ENCODE peak calls at places on chromosomes 11 and 22, in seven cellular contexts. One of them, this sample, is unnamed.

GRCh38 chr22:17601031-17601430 is 27.5 kb downstream of the ATP6V1E1 start:
- DNase-seq in fibroblast of mammary gland: no peak
- DNase-seq in A673: no peak
- DNase-seq in kidney epithelial cell: no peak
- DNase-seq in colonic mucosa: no peak
- DNase-seq in GM13977: no peak
- DNase-seq in heart left ventricle: no peak
- DNase-seq in this sample: no peak

GRCh38 chr11:12386745-12387144 is 9.4 kb downstream of the PARVA start:
- DNase-seq in heart left ventricle: no peak
- DNase-seq in colonic mucosa: no peak
- DNase-seq in GM13977: no peak
- DNase-seq in A673: no peak
- DNase-seq in fibroblast of mammary gland: no peak
- DNase-seq in kidney epithelial cell: no peak
- DNase-seq in this sample: no peak

GRCh38 chr11:104897891-104898684 is at the start of gene CASP12:
- DNase-seq in GM13977: peak
- DNase-seq in kidney epithelial cell: no peak
- DNase-seq in A673: no peak
- DNase-seq in fibroblast of mammary gland: no peak
- DNase-seq in colonic mucosa: no peak
- DNase-seq in heart left ventricle: no peak
- DNase-seq in this sample: no peak

GRCh38 chr11:132147464-132147863 is 777.0 kb downstream of the NTM start:
- DNase-seq in colonic mucosa: no peak
- DNase-seq in kidney epithelial cell: no peak
- DNase-seq in fibroblast of mammary gland: no peak
- DNase-seq in heart left ventricle: no peak
- DNase-seq in A673: no peak
- DNase-seq in GM13977: no peak
- DNase-seq in this sample: no peak

GRCh38 chr11:133694701-133695100 is 150.6 kb downstream of the SPATA19 start:
- DNase-seq in fibroblast of mammary gland: no peak
- DNase-seq in GM13977: no peak
- DNase-seq in A673: no peak
- DNase-seq in kidney epithelial cell: no peak
- DNase-seq in heart left ventricle: no peak
- DNase-seq in colonic mucosa: no peak
- DNase-seq in this sample: no peak

GRCh38 chr22:24200616-24201212 is 19.4 kb downstream of the SUSD2 start:
- DNase-seq in A673: no peak
- DNase-seq in heart left ventricle: no peak
- DNase-seq in fibroblast of mammary gland: peak
- DNase-seq in GM13977: no peak
- DNase-seq in kidney epithelial cell: peak
- DNase-seq in colonic mucosa: no peak
- DNase-seq in this sample: peak

GRCh38 chr11:44628730-44629361 is 63.4 kb downstream of the CD82 start:
- DNase-seq in A673: no peak
- DNase-seq in colonic mucosa: no peak
- DNase-seq in heart left ventricle: peak
- DNase-seq in kidney epithelial cell: no peak
- DNase-seq in GM13977: peak
- DNase-seq in fibroblast of mammary gland: no peak
- DNase-seq in this sample: no peak

GRCh38 chr11:67439321-67440228 is 2.1 kb upstream of the PTPRCAP start:
- DNase-seq in A673: peak
- DNase-seq in kidney epithelial cell: no peak
- DNase-seq in colonic mucosa: peak
- DNase-seq in GM13977: no peak
- DNase-seq in heart left ventricle: no peak
- DNase-seq in fibroblast of mammary gland: no peak
- DNase-seq in this sample: peak

GRCh38 chr22:49848690-49849160 is 4.9 kb upstream of the ZBED4 start:
- DNase-seq in fibroblast of mammary gland: no peak
- DNase-seq in heart left ventricle: no peak
- DNase-seq in kidney epithelial cell: no peak
- DNase-seq in colonic mucosa: no peak
- DNase-seq in GM13977: no peak
- DNase-seq in A673: no peak
- DNase-seq in this sample: no peak

GRCh38 chr22:18095101-18095805 is 15.4 kb upstream of the TUBA8 start:
- DNase-seq in fibroblast of mammary gland: no peak
- DNase-seq in colonic mucosa: no peak
- DNase-seq in GM13977: no peak
- DNase-seq in A673: no peak
- DNase-seq in heart left ventricle: no peak
- DNase-seq in kidney epithelial cell: no peak
- DNase-seq in this sample: no peak

GRCh38 chr11:45150943-45151342 is 4.5 kb downstream of the PRDM11 start:
- DNase-seq in heart left ventricle: no peak
- DNase-seq in A673: no peak
- DNase-seq in kidney epithelial cell: no peak
- DNase-seq in fibroblast of mammary gland: no peak
- DNase-seq in GM13977: no peak
- DNase-seq in colonic mucosa: peak
- DNase-seq in this sample: no peak

GRCh38 chr22:39353346-39353745 is 3.6 kb downstream of the SYNGR1 start:
- DNase-seq in kidney epithelial cell: no peak
- DNase-seq in GM13977: no peak
- DNase-seq in fibroblast of mammary gland: peak
- DNase-seq in A673: no peak
- DNase-seq in heart left ventricle: no peak
- DNase-seq in colonic mucosa: no peak
- DNase-seq in this sample: no peak

GRCh38 chr11:43950323-43950855 is 8.0 kb downstream of the C11orf96 start:
- DNase-seq in GM13977: no peak
- DNase-seq in heart left ventricle: no peak
- DNase-seq in colonic mucosa: no peak
- DNase-seq in fibroblast of mammary gland: no peak
- DNase-seq in A673: no peak
- DNase-seq in kidney epithelial cell: no peak
- DNase-seq in this sample: no peak

GRCh38 chr11:16926868-16927267 is 87.3 kb downstream of the PLEKHA7 start:
- DNase-seq in colonic mucosa: no peak
- DNase-seq in heart left ventricle: no peak
- DNase-seq in A673: no peak
- DNase-seq in kidney epithelial cell: no peak
- DNase-seq in GM13977: no peak
- DNase-seq in fibroblast of mammary gland: no peak
- DNase-seq in this sample: no peak

GRCh38 chr11:2202071-2202899 is 30.7 kb upstream of the TH start:
- DNase-seq in A673: no peak
- DNase-seq in GM13977: no peak
- DNase-seq in kidney epithelial cell: no peak
- DNase-seq in fibroblast of mammary gland: no peak
- DNase-seq in colonic mucosa: peak
- DNase-seq in heart left ventricle: no peak
- DNase-seq in this sample: peak

GRCh38 chr11:111823131-111823530 is 48.2 kb downstream of the ALG9 start:
- DNase-seq in colonic mucosa: no peak
- DNase-seq in fibroblast of mammary gland: no peak
- DNase-seq in heart left ventricle: no peak
- DNase-seq in A673: no peak
- DNase-seq in kidney epithelial cell: no peak
- DNase-seq in GM13977: no peak
- DNase-seq in this sample: no peak

GRCh38 chr11:26830757-26831156 is 108.9 kb upstream of the SLC5A12 start:
- DNase-seq in A673: no peak
- DNase-seq in colonic mucosa: no peak
- DNase-seq in GM13977: no peak
- DNase-seq in heart left ventricle: no peak
- DNase-seq in kidney epithelial cell: no peak
- DNase-seq in fibroblast of mammary gland: no peak
- DNase-seq in this sample: peak

GRCh38 chr11:26823963-26824362 is 102.1 kb upstream of the SLC5A12 start:
- DNase-seq in colonic mucosa: no peak
- DNase-seq in fibroblast of mammary gland: no peak
- DNase-seq in heart left ventricle: no peak
- DNase-seq in A673: no peak
- DNase-seq in kidney epithelial cell: no peak
- DNase-seq in GM13977: no peak
- DNase-seq in this sample: no peak

GRCh38 chr11:26827567-26828037 is 105.7 kb upstream of the SLC5A12 start:
- DNase-seq in kidney epithelial cell: peak
- DNase-seq in A673: no peak
- DNase-seq in colonic mucosa: no peak
- DNase-seq in GM13977: no peak
- DNase-seq in fibroblast of mammary gland: no peak
- DNase-seq in heart left ventricle: no peak
- DNase-seq in this sample: no peak

GRCh38 chr11:26830218-26830617 is 108.4 kb upstream of the SLC5A12 start:
- DNase-seq in A673: no peak
- DNase-seq in kidney epithelial cell: no peak
- DNase-seq in fibroblast of mammary gland: no peak
- DNase-seq in heart left ventricle: no peak
- DNase-seq in colonic mucosa: no peak
- DNase-seq in GM13977: no peak
- DNase-seq in this sample: no peak

DNA sequence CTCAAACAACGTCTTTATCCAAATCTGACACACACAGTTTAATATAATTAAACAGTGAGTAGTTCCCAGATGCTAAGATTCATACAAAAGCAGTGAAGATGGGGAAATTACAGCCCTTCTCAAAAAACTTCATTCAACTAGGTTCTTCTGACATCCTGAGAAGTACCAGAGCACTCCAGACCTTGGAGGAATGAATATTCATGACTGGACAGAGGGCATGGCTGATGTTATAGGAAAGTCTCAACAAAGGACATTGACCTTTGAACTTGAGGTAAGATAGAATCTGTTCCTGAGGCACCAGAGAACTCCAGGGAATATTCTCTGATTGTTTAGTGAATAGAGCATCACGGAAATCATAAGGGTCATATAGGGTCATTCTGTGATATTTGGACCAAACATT is 106.4 kb upstream of the SLC5A12 start:
- DNase-seq in GM13977: no peak
- DNase-seq in fibroblast of mammary gland: no peak
- DNase-seq in colonic mucosa: no peak
- DNase-seq in kidney epithelial cell: no peak
- DNase-seq in heart left ventricle: no peak
- DNase-seq in A673: no peak
- DNase-seq in this sample: no peak
- TF ChIP-seq CTCF in GM13977: no peak
- TF ChIP-seq CTCF in fibroblast of mammary gland: no peak
- TF ChIP-seq CTCF in colonic mucosa: no peak
- TF ChIP-seq CTCF in kidney epithelial cell: no peak
- TF ChIP-seq CTCF in heart left ventricle: no peak
- TF ChIP-seq CTCF in A673: no peak
- TF ChIP-seq CTCF in this sample: no peak

DNA sequence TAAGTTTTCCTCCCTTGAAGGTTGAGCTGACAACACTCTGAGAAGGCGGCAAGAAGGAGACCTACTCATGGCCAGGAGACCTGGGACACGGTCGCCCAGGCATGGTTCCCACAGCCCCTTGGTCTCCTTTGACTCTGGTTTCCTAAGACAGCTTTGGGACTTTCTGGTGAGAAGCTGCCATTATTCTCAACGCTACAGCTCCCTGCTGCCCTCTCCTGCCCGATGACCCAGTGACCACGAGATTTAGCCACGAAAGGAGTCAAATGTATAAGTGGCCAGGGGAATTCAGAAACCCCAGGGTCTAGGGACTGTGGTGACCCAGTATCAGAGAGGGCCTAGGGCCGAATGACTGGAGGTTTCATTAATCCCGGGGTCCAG is 696 bp upstream of the SDF2L1 start:
- DNase-seq in fibroblast of mammary gland: peak
- DNase-seq in heart left ventricle: no peak
- DNase-seq in colonic mucosa: peak
- DNase-seq in GM13977: peak
- DNase-seq in A673: no peak
- DNase-seq in kidney epithelial cell: no peak
- DNase-seq in this sample: peak
- TF ChIP-seq CTCF in fibroblast of mammary gland: peak
- TF ChIP-seq CTCF in heart left ventricle: peak
- TF ChIP-seq CTCF in colonic mucosa: peak
- TF ChIP-seq CTCF in GM13977: peak
- TF ChIP-seq CTCF in A673: no peak
- TF ChIP-seq CTCF in kidney epithelial cell: peak
- TF ChIP-seq CTCF in this sample: peak

DNA sequence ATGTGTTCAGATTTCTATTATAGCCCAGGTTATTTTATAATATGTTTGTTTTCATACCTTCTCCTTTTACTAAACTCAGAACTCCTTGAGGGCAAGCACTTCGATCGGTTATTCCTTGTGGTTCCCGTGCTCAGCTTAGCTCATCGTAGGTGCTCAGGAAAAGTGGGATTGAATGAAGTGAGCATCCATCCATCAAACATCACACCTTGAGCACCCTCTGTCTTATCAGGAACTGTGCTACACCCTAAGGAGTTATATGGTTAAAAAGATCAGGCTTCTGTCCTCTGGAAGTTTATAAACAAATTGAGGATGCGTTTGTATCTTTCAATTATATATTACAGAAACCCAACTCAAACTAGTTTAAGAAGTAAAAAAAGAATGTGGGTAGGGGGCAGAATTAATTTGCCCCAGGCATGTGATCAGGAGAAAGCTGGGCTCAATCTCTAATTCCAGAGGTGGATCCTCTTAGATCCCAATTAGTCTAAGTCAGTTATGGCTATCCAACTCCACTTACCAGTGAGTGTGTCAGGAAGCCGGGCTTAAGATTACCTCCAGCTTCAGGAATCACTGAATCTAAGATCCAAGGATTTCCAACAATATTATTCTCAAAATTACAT is 59.9 kb upstream of the RRAS2 start:
- DNase-seq in kidney epithelial cell: no peak
- DNase-seq in GM13977: peak
- DNase-seq in heart left ventricle: no peak
- DNase-seq in colonic mucosa: peak
- DNase-seq in A673: peak
- DNase-seq in fibroblast of mammary gland: peak
- DNase-seq in this sample: peak
- TF ChIP-seq CTCF in kidney epithelial cell: peak
- TF ChIP-seq CTCF in GM13977: peak
- TF ChIP-seq CTCF in heart left ventricle: no peak
- TF ChIP-seq CTCF in colonic mucosa: peak
- TF ChIP-seq CTCF in A673: peak
- TF ChIP-seq CTCF in fibroblast of mammary gland: peak
- TF ChIP-seq CTCF in this sample: peak

DNA sequence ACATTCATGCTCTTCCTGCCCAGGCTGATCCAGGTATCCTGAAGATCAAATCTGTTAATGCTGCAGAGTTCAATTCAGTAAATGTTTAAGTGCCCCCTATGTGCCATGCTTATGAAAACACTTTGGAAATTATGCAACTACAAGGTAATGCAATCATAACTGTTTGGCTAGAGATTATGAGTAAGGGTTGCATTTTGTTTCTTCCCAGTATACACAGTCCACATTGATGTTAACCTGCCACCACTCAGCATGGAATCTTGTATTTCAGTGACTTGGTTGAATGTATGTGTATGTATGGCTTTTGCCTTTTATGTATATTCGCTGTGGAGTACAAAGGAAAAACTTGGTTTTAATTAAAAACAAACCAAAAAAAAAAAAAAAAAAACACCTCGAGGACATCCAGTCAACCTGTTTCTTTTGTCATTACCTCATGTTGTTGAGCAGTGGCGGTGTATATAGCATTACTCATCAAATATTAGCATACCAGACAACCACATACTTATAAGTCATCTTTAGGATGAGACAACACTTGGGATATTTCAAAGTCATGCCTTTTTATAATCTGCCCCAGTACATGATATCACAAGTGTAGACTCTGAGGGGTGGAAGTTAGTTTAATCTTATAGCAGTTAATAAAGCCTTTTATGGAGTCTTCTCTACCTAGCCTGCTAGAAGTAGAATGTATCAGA is 86.1 kb upstream of the HORMAD2 start:
- DNase-seq in A673: peak
- DNase-seq in fibroblast of mammary gland: peak
- DNase-seq in GM13977: no peak
- DNase-seq in kidney epithelial cell: peak
- DNase-seq in heart left ventricle: no peak
- DNase-seq in colonic mucosa: no peak
- DNase-seq in this sample: peak
- TF ChIP-seq CTCF in A673: peak
- TF ChIP-seq CTCF in fibroblast of mammary gland: peak
- TF ChIP-seq CTCF in GM13977: no peak
- TF ChIP-seq CTCF in kidney epithelial cell: peak
- TF ChIP-seq CTCF in heart left ventricle: no peak
- TF ChIP-seq CTCF in colonic mucosa: no peak
- TF ChIP-seq CTCF in this sample: peak